ENCODE peak calls at places on chromosomes 1 and 21, in six cellular contexts. I is neuronal stem cell, Y is IMR-90, J is H9, L is mesendoderm, F is H1. X is an unnamed sample.
A peak's percentile ranks its signal among the peaks of the same experiment; 100 is the strongest.

GRCh38 chr1:205947024-205947423 is 3.8 kb upstream of the SLC26A9 start:
- DNase-seq in I (no peak), Y (no peak), J (no peak), L (no peak), F (no peak), X (no peak)

GRCh38 chr1:19640363-19641316 is 3.5 kb upstream of the NBL1 start:
- DNase-seq in I (peak; percentile 60), Y (peak; percentile 26), J (peak; percentile 77), L (peak; percentile 94), F (no peak), X (no peak)

GRCh38 chr1:181559142-181559541 is 75.8 kb downstream of the CACNA1E start:
- DNase-seq in I (no peak), Y (no peak), J (no peak), L (peak; percentile 43), F (no peak), X (no peak)

GRCh38 chr21:21179619-21180336 is 181.6 kb downstream of the NCAM2 start:
- DNase-seq in I (no peak), Y (no peak), J (no peak), L (no peak), F (no peak), X (no peak)

GRCh38 chr1:16018749-16019515 is 1.1 kb upstream of the HSPB7 start:
- DNase-seq in I (no peak), Y (no peak), J (no peak), L (no peak), F (no peak), X (no peak)

GRCh38 chr1:38123356-38123755 is 76.8 kb upstream of the POU3F1 start:
- DNase-seq in I (no peak), Y (no peak), J (no peak), L (peak; percentile 74), F (no peak), X (no peak)

GRCh38 chr1:32972814-32973428 is 8.3 kb upstream of the RNF19B start:
- DNase-seq in I (peak; percentile 69), Y (peak; percentile 45), J (peak; percentile 91), L (peak; percentile 80), F (no peak), X (peak; percentile 62)

GRCh38 chr1:62833529-62833928 is 49.6 kb downstream of the ATG4C start:
- DNase-seq in I (no peak), Y (no peak), J (no peak), L (no peak), F (no peak), X (no peak)

GRCh38 chr1:223429313-223429731 is 36.1 kb downstream of the CCDC185 start:
- DNase-seq in I (no peak), Y (peak; percentile 40), J (no peak), L (no peak), F (no peak), X (no peak)

GRCh38 chr1:117621316-117621715 is 15.5 kb downstream of the TENT5C start:
- DNase-seq in I (no peak), Y (no peak), J (no peak), L (no peak), F (no peak), X (no peak)

GRCh38 chr21:39263372-39263771 is 50.1 kb downstream of the BRWD1 start:
- DNase-seq in I (no peak), Y (peak; percentile 56), J (no peak), L (no peak), F (no peak), X (peak; percentile 44)

GRCh38 chr1:204885790-204886189 is 15.1 kb downstream of the NFASC start:
- DNase-seq in I (no peak), Y (no peak), J (no peak), L (no peak), F (no peak), X (no peak)

GRCh38 chr1:192846950-192847349 is 38.1 kb downstream of the RGS2 start:
- DNase-seq in I (no peak), Y (no peak), J (no peak), L (peak; percentile 37), F (no peak), X (no peak)

GRCh38 chr1:32539584-32540571 is 651 bp downstream of the ZBTB8A start:
- DNase-seq in I (peak; percentile 45), Y (peak; percentile 54), J (peak; percentile 46), L (peak; percentile 58), F (no peak), X (peak; percentile 51)

GRCh38 chr1:192584951-192585350 is 9.4 kb downstream of the RGS1 start:
- DNase-seq in I (no peak), Y (no peak), J (no peak), L (no peak), F (no peak), X (peak; percentile 34)

GRCh38 chr1:67655581-67655980 is 29.4 kb upstream of the GADD45A start:
- DNase-seq in I (no peak), Y (no peak), J (no peak), L (no peak), F (no peak), X (no peak)

GRCh38 chr1:233395852-233396646 is 68.5 kb downstream of the MAP3K21 start:
- DNase-seq in I (no peak), Y (no peak), J (no peak), L (no peak), F (no peak), X (no peak)

GRCh38 chr21:14543983-14544382 is 2.1 kb downstream of the SAMSN1 start:
- DNase-seq in I (no peak), Y (no peak), J (no peak), L (no peak), F (no peak), X (no peak)

GRCh38 chr1:237444120-237444790 is 402.3 kb downstream of the RYR2 start:
- DNase-seq in I (no peak), Y (no peak), J (no peak), L (no peak), F (no peak), X (no peak)

GRCh38 chr1:116485071-116485735 is 85.6 kb downstream of the CD58 start:
- DNase-seq in I (peak; percentile 91), Y (peak; percentile 78), J (peak; percentile 89), L (peak; percentile 93), F (peak; percentile 70), X (peak; percentile 80)

GRCh38 chr1:162736184-162736583 is 54.3 kb upstream of the HSD17B7 start:
- DNase-seq in I (no peak), Y (no peak), J (no peak), L (no peak), F (no peak), X (no peak)

GRCh38 chr1:7967651-7968050 is 6.1 kb downstream of the PARK7 start:
- DNase-seq in I (no peak), Y (no peak), J (no peak), L (no peak), F (no peak), X (no peak)

GRCh38 chr1:246680696-246681127 is 43.5 kb upstream of the SCCPDH start:
- DNase-seq in I (no peak), Y (peak; percentile 5), J (no peak), L (no peak), F (no peak), X (peak; percentile 4)

GRCh38 chr1:180083164-180083563 is 71.5 kb upstream of the QSOX1 start:
- DNase-seq in I (no peak), Y (peak; percentile 43), J (no peak), L (no peak), F (no peak), X (no peak)

GRCh38 chr1:227459326-227459841 is 104.0 kb upstream of the ZNF678 start:
- DNase-seq in I (no peak), Y (no peak), J (no peak), L (peak; percentile 25), F (no peak), X (no peak)

GRCh38 chr1:35883681-35884155 is 709 bp downstream of the AGO1 start:
- DNase-seq in I (peak; percentile 43), Y (peak; percentile 16), J (peak; percentile 95), L (peak; percentile 84), F (peak; percentile 76), X (peak; percentile 50)

GRCh38 chr1:202624781-202625108 is 85.5 kb downstream of the SYT2 start:
- DNase-seq in I (no peak), Y (peak; percentile 10), J (no peak), L (peak; percentile 39), F (no peak), X (peak; percentile 22)

GRCh38 chr1:41514381-41514780 is 29.9 kb upstream of the EDN2 start:
- DNase-seq in I (no peak), Y (no peak), J (no peak), L (no peak), F (no peak), X (no peak)

GRCh38 chr21:41759214-41759840 is 7.5 kb downstream of the RIPK4 start:
- DNase-seq in I (no peak), Y (no peak), J (no peak), L (no peak), F (no peak), X (no peak)

DNA sequence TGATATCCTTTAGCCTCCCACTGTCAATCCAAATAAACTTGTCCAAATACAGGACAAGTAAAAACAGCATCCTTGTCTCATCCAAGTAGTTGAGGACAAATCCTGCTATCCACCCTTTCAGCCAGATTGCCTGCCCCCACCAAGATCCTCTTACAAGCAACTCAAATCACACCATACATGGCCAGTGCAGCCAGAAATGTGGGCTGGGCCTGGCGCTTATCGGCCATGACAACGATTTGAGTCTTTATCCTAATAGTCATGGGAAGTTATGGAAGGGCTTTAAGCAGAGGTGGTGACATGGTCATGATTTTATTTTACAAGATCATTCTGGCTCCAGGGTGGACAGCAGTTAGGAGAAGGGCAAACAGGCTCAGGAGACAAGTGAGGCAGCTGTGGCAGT is 6.3 kb downstream of the GPA33 start:
- DNase-seq in I (no peak), Y (no peak), J (no peak), L (no peak), F (no peak), X (no peak)
- H2BK15ac ChIP-seq in I (no peak overlapping the region), Y (no peak overlapping the region), J (no peak overlapping the region), L (no peak overlapping the region), F (no peak overlapping the region), X (no peak overlapping the region)

GRCh38 chr1:22976127-22976460 is 3.4 kb upstream of the LACTBL1 start:
- DNase-seq in I (no peak), Y (no peak), J (no peak), L (no peak), F (no peak), X (no peak)
- H2BK15ac ChIP-seq in I (no peak overlapping the region), Y (peak overlapping the region; percentile 19), J (no peak overlapping the region), L (no peak overlapping the region), F (no peak overlapping the region), X (no peak overlapping the region)

GRCh38 chr1:47616906-47617305 is 179.1 kb downstream of the FOXD2 start:
- DNase-seq in I (no peak), Y (no peak), J (peak; percentile 9), L (no peak), F (no peak), X (no peak)
- H2BK15ac ChIP-seq in I (no peak overlapping the region), Y (no peak overlapping the region), J (no peak overlapping the region), L (no peak overlapping the region), F (no peak overlapping the region), X (no peak overlapping the region)

GRCh38 chr1:53911442-53911841 is 17.5 kb downstream of the DIO1 start:
- DNase-seq in I (no peak), Y (no peak), J (no peak), L (no peak), F (no peak), X (no peak)

GRCh38 chr1:53905509-53905908 is 11.5 kb downstream of the DIO1 start:
- DNase-seq in I (no peak), Y (no peak), J (no peak), L (no peak), F (no peak), X (no peak)

GRCh38 chr1:53902235-53902920 is 8.4 kb downstream of the DIO1 start:
- DNase-seq in I (no peak), Y (no peak), J (no peak), L (no peak), F (no peak), X (peak; percentile 31)

GRCh38 chr1:53909946-53910345 is 16.0 kb downstream of the DIO1 start:
- DNase-seq in I (no peak), Y (peak; percentile 21), J (no peak), L (no peak), F (no peak), X (peak; percentile 19)

GRCh38 chr1:53906121-53906520 is 12.1 kb downstream of the DIO1 start:
- DNase-seq in I (no peak), Y (no peak), J (no peak), L (no peak), F (no peak), X (no peak)
- H2BK15ac ChIP-seq in I (no peak overlapping the region), Y (no peak overlapping the region), J (no peak overlapping the region), L (no peak overlapping the region), F (no peak overlapping the region), X (no peak overlapping the region)

X was measured in mesenchymal stem cell.